ENCODE peak calls at places on chromosomes 6 and 20, in ten cellular contexts. V is germinal center; X is dorsolateral prefrontal cortex; L is HL-60; P is HTR-8/SVneo; T is activated CD4-positive, alpha-beta T cell treated with anti-CD3 and anti-CD28 coated beads, Interleukin-2, amount 50 U/mL, for 24 hours; N is DND-41; H is stimulated activated CD8-positive, alpha-beta memory T cell treated with anti-CD3 and anti-CD28 coated beads, Interleukin-7, amount 100 ng/mL, for 1 hour; R is pancreas; S is fibroblast of lung. C is an unnamed sample.

GRCh38 chr6:131135244-131136020 is at the start of gene AKAP7:
- DNase-seq in S (peak), R (peak), T (peak), V (peak), H (peak), X (peak), N (peak), L (peak), P (peak), C (peak)

GRCh38 chr6:111941686-111942330 is 68.6 kb upstream of the FYN start:
- DNase-seq in S (peak), V (no peak), X (no peak), T (no peak), L (no peak), P (no peak), R (no peak), N (no peak), H (no peak), C (no peak)

GRCh38 chr20:4159765-4160490 is 144.6 kb upstream of the RNF24 start:
- DNase-seq in X (no peak), N (no peak), T (no peak), H (no peak), R (peak), L (no peak), P (no peak), V (no peak), S (no peak), C (no peak)

GRCh38 chr6:37136821-37137200 is 33.1 kb upstream of the PIM1 start:
- DNase-seq in N (no peak), S (no peak), R (no peak), P (no peak), X (no peak), L (no peak), H (no peak), T (no peak), V (no peak), C (no peak)

GRCh38 chr20:37386505-37387201 is 40.7 kb downstream of the SRC start:
- DNase-seq in S (no peak), L (no peak), H (no peak), X (no peak), N (no peak), V (no peak), R (no peak), T (no peak), P (no peak), C (no peak)

GRCh38 chr6:14897836-14898235 is 348.0 kb upstream of the JARID2 start:
- DNase-seq in L (peak), T (no peak), X (no peak), P (no peak), R (no peak), H (no peak), N (peak), V (no peak), S (no peak), C (no peak)

GRCh38 chr20:50762435-50763201 is 31.2 kb downstream of the PARD6B start:
- DNase-seq in P (no peak), X (peak), H (no peak), R (peak), N (no peak), V (no peak), L (no peak), T (no peak), S (peak), C (no peak)

GRCh38 chr6:27161946-27162603 is 85.4 kb upstream of the PRSS16 start:
- DNase-seq in V (peak), R (no peak), P (no peak), X (peak), L (peak), N (no peak), S (peak), T (no peak), H (no peak), C (peak)

GRCh38 chr6:169851641-169852503 is 100.5 kb downstream of the ERMARD start:
- DNase-seq in N (no peak), R (no peak), H (no peak), V (no peak), X (no peak), T (no peak), S (no peak), L (no peak), P (peak), C (no peak)

GRCh38 chr6:50791900-50792508 is 26.7 kb upstream of the TFAP2B start:
- DNase-seq in R (no peak), V (peak), T (no peak), N (peak), H (no peak), X (no peak), S (peak), P (peak), L (peak), C (peak)

GRCh38 chr6:20153194-20153593 is 59.1 kb downstream of the MBOAT1 start:
- DNase-seq in N (no peak), H (no peak), S (no peak), T (no peak), R (no peak), X (no peak), L (no peak), P (no peak), V (no peak), C (no peak)

GRCh38 chr6:131658287-131658686 is 21.2 kb downstream of the ENPP3 start:
- DNase-seq in T (no peak), L (no peak), V (no peak), N (no peak), H (no peak), X (no peak), R (no peak), P (no peak), S (no peak), C (no peak)

GRCh38 chr6:137248702-137249101 is 29.5 kb upstream of the IFNGR1 start:
- DNase-seq in S (no peak), V (peak), N (no peak), L (peak), R (no peak), X (no peak), H (no peak), T (no peak), P (no peak), C (peak)

GRCh38 chr20:25532015-25532751 is 53.1 kb downstream of the NINL start:
- DNase-seq in V (no peak), X (no peak), P (no peak), T (no peak), N (no peak), L (no peak), H (no peak), S (no peak), R (no peak), C (no peak)

C was measured in NAMALWA.